ENCODE peak calls at places on chromosomes 3 and 15, in four cellular contexts. One of them, this sample, is unnamed.

GRCh38 chr3:43559961-43560360 is 61.9 kb downstream of the ANO10 start:
- DNase-seq in GM12878: no peak
- DNase-seq in IMR-90: peak; percentile 9
- DNase-seq in K562: no peak
- DNase-seq in this sample: no peak

GRCh38 chr3:130748981-130749380 is 2.4 kb upstream of the PIK3R4 start:
- DNase-seq in IMR-90: peak; percentile 22
- DNase-seq in GM12878: no peak
- DNase-seq in K562: no peak
- DNase-seq in this sample: no peak

GRCh38 chr3:30658328-30659052 is 52.1 kb downstream of the TGFBR2 start:
- DNase-seq in K562: no peak
- DNase-seq in IMR-90: peak; percentile 79
- DNase-seq in GM12878: peak; percentile 70
- DNase-seq in this sample: peak; percentile 95

GRCh38 chr3:197463279-197463678 is 92.5 kb downstream of the BDH1 start:
- DNase-seq in IMR-90: peak; percentile 30
- DNase-seq in GM12878: no peak
- DNase-seq in K562: no peak
- DNase-seq in this sample: no peak

GRCh38 chr3:171155122-171155700 is 128.7 kb upstream of the SLC2A2 start:
- DNase-seq in K562: no peak
- DNase-seq in IMR-90: no peak
- DNase-seq in GM12878: no peak
- DNase-seq in this sample: no peak

GRCh38 chr15:90931737-90932659 is at the start of gene HDDC3:
- DNase-seq in IMR-90: peak; percentile 76
- DNase-seq in GM12878: peak; percentile 63
- DNase-seq in K562: peak; percentile 81
- DNase-seq in this sample: peak; percentile 79

GRCh38 chr15:35168464-35168863 is 83.4 kb upstream of the NANOGP8 start:
- DNase-seq in GM12878: no peak
- DNase-seq in K562: no peak
- DNase-seq in IMR-90: peak; percentile 90
- DNase-seq in this sample: peak; percentile 69

GRCh38 chr3:128354788-128355548 is 111.7 kb downstream of the DNAJB8 start:
- DNase-seq in GM12878: no peak
- DNase-seq in IMR-90: no peak
- DNase-seq in K562: no peak
- DNase-seq in this sample: no peak

GRCh38 chr3:146165370-146165769 is 4.4 kb upstream of the PLOD2 start:
- DNase-seq in IMR-90: peak; percentile 85
- DNase-seq in K562: no peak
- DNase-seq in GM12878: no peak
- DNase-seq in this sample: no peak

GRCh38 chr3:66692751-66693140 is 191.9 kb upstream of the LRIG1 start:
- DNase-seq in K562: no peak
- DNase-seq in GM12878: no peak
- DNase-seq in IMR-90: no peak
- DNase-seq in this sample: no peak

GRCh38 chr15:40594429-40594836 is 384 bp downstream of the KNL1 start:
- DNase-seq in IMR-90: peak; percentile 16
- DNase-seq in K562: peak; percentile 62
- DNase-seq in GM12878: peak; percentile 40
- DNase-seq in this sample: no peak

GRCh38 chr3:182516597-182517336 is 276.5 kb upstream of the ATP11B start:
- DNase-seq in IMR-90: no peak
- DNase-seq in GM12878: peak; percentile 46
- DNase-seq in K562: no peak
- DNase-seq in this sample: no peak

GRCh38 chr3:139675327-139675726 is 2.4 kb downstream of the NMNAT3 start:
- DNase-seq in GM12878: no peak
- DNase-seq in K562: no peak
- DNase-seq in IMR-90: no peak
- DNase-seq in this sample: no peak

GRCh38 chr15:59180946-59181345 is 25.7 kb upstream of the LDHAL6B start:
- DNase-seq in GM12878: no peak
- DNase-seq in IMR-90: peak; percentile 71
- DNase-seq in K562: no peak
- DNase-seq in this sample: peak; percentile 48

GRCh38 chr15:62904041-62904440 is 138.5 kb upstream of the TPM1 start:
- DNase-seq in GM12878: no peak
- DNase-seq in K562: no peak
- DNase-seq in IMR-90: no peak
- DNase-seq in this sample: no peak
- TF ChIP-seq FOS in GM12878: no peak
- TF ChIP-seq FOS in K562: no peak
- TF ChIP-seq FOS in IMR-90: no peak
- TF ChIP-seq FOS in this sample: no peak

GRCh38 chr3:113496924-113497323 is 18.0 kb downstream of the SPICE1 start:
- DNase-seq in IMR-90: peak; percentile 53
- DNase-seq in K562: no peak
- DNase-seq in GM12878: no peak
- DNase-seq in this sample: peak; percentile 34

GRCh38 chr3:113499081-113499480 is 15.9 kb downstream of the SPICE1 start:
- DNase-seq in IMR-90: peak; percentile 16
- DNase-seq in GM12878: no peak
- DNase-seq in K562: no peak
- DNase-seq in this sample: no peak

GRCh38 chr3:113495035-113495434 is 19.9 kb downstream of the SPICE1 start:
- DNase-seq in GM12878: no peak
- DNase-seq in IMR-90: peak; percentile 44
- DNase-seq in K562: no peak
- DNase-seq in this sample: peak; percentile 61

GRCh38 chr3:113501597-113501996 is 13.4 kb downstream of the SPICE1 start:
- DNase-seq in GM12878: no peak
- DNase-seq in IMR-90: no peak
- DNase-seq in K562: no peak
- DNase-seq in this sample: no peak

DNA sequence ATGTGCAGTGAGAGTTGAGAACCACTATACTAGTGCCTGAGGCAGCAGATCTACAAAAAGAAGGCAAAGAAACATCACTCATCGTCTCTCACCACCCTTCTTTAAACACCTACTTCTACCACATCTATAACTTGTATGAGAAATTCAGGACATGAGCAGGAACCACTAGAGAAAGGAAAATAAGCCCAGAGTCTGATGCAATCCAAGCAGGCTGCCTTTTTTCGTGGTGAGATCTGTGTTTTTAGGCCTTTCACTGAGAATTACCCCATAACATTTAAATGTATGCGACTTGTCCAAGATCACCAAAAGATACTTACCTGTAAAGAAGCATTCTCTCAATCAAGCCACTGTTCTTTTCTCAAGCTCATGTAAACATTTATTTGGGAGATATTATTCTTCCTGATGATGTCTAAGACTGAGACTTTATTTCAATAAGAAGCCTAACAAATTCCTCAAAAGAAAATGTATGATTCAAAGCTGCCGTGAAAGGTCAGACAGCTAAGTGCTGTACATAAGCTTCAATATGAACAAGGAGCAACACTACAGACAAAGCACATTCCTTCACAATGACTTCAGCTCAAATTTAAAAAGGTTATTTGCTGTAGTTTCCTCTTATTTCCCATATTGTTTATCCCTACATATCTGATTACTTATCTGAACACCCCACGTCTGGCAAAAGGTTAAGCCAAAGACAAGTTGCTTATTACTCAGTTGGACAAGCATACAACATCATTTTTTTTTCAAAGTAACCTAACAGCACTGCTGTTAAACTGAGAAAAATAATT is 16.5 kb downstream of the SPICE1 start:
- DNase-seq in GM12878: no peak
- DNase-seq in IMR-90: peak; percentile 87
- DNase-seq in K562: no peak
- DNase-seq in this sample: peak; percentile 87
- TF ChIP-seq FOS in GM12878: no peak
- TF ChIP-seq FOS in IMR-90: no peak
- TF ChIP-seq FOS in K562: no peak
- TF ChIP-seq FOS in this sample: peak; percentile 42

GRCh38 chr15:92343869-92344643 is 49.6 kb upstream of the ST8SIA2 start:
- DNase-seq in GM12878: no peak
- DNase-seq in IMR-90: no peak
- DNase-seq in K562: no peak
- DNase-seq in this sample: no peak
- TF ChIP-seq FOS in GM12878: no peak
- TF ChIP-seq FOS in IMR-90: no peak
- TF ChIP-seq FOS in K562: no peak
- TF ChIP-seq FOS in this sample: no peak

GRCh38 chr3:159058859-159059258 is 257.0 kb downstream of the MFSD1 start:
- DNase-seq in IMR-90: no peak
- DNase-seq in K562: no peak
- DNase-seq in GM12878: no peak
- DNase-seq in this sample: no peak

GRCh38 chr3:159062734-159063410 is 261.0 kb downstream of the MFSD1 start:
- DNase-seq in GM12878: no peak
- DNase-seq in IMR-90: no peak
- DNase-seq in K562: no peak
- DNase-seq in this sample: no peak

GRCh38 chr3:159057621-159058020 is 255.8 kb downstream of the MFSD1 start:
- DNase-seq in IMR-90: no peak
- DNase-seq in K562: no peak
- DNase-seq in GM12878: no peak
- DNase-seq in this sample: no peak

DNA sequence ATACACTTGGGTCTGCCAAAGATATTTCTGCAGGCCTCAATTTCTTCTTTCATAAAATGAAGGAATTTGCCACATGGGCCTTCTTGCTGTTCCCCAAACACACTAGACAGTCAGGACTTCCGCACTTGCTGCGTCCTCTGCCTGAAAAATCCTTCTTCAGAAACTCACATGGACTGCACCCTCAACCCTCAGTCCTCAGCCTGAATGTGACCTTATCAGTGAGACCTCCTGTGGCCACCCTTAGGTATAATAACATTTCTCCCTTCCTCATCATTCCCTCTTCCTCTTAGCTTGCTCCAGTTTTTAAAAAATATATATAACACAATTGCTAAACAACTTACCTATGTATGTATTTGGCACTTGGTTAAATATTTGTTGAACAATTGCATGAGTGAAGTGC is 257.5 kb downstream of the MFSD1 start:
- DNase-seq in GM12878: no peak
- DNase-seq in K562: no peak
- DNase-seq in IMR-90: no peak
- DNase-seq in this sample: no peak
- TF ChIP-seq FOS in GM12878: no peak
- TF ChIP-seq FOS in K562: no peak
- TF ChIP-seq FOS in IMR-90: no peak
- TF ChIP-seq FOS in this sample: no peak

This sample was measured in endothelial cell of umbilical vein.